ENCODE peak calls at places on chromosomes 12 and 14, in five cellular contexts. T is endothelial cell, W is Calu3, D is HepG2, K is ovary. Q is an unnamed sample.

GRCh38 chr14:63545431-63545830 is 2.3 kb upstream of the PPP2R5E start:
- DNase-seq in T (no peak), W (no peak), D (no peak), K (no peak), Q (no peak)

GRCh38 chr12:105319691-105320209 is 10.7 kb upstream of the C12orf75 start:
- DNase-seq in T (no peak), W (no peak), D (no peak), K (no peak), Q (peak)

GRCh38 chr14:30710870-30711269 is 88.8 kb downstream of the SCFD1 start:
- DNase-seq in T (no peak), W (no peak), D (no peak), K (no peak), Q (no peak)

GRCh38 chr12:24231298-24231697 is 281.8 kb upstream of the SOX5 start:
- DNase-seq in T (no peak), W (no peak), D (no peak), K (no peak), Q (no peak)

GRCh38 chr12:78183854-78184253 is 353.2 kb downstream of the NAV3 start:
- DNase-seq in T (no peak), W (no peak), D (no peak), K (no peak), Q (no peak)

GRCh38 chr12:54019924-54020586 is 8.2 kb upstream of the HOXC6 start:
- DNase-seq in T (no peak), W (no peak), D (no peak), K (peak), Q (no peak)

GRCh38 chr12:89946518-89946917 is 237.9 kb upstream of the ATP2B1 start:
- DNase-seq in T (no peak), W (no peak), D (no peak), K (no peak), Q (no peak)

GRCh38 chr12:50979369-50980052 is 27.2 kb downstream of the HIGD1C start:
- DNase-seq in T (no peak), W (no peak), D (no peak), K (no peak), Q (no peak)

GRCh38 chr12:23618718-23619117 is 330.8 kb downstream of the SOX5 start:
- DNase-seq in T (no peak), W (no peak), D (no peak), K (no peak), Q (no peak)

GRCh38 chr14:65434216-65434850 is 21.8 kb downstream of the FUT8 start:
- DNase-seq in T (no peak), W (no peak), D (no peak), K (no peak), Q (no peak)

GRCh38 chr12:110501378-110501721 is 561 bp downstream of the VPS29 start:
- DNase-seq in T (peak), W (peak), D (peak), K (no peak), Q (no peak)

GRCh38 chr14:61218157-61218556 is 63.0 kb downstream of the TMEM30B start:
- DNase-seq in T (no peak), W (no peak), D (no peak), K (no peak), Q (no peak)

GRCh38 chr14:96649327-96649601 is 147.1 kb downstream of the PAPOLA start:
- DNase-seq in T (no peak), W (no peak), D (no peak), K (no peak), Q (no peak)

GRCh38 chr12:123660328-123660727 is 10.6 kb upstream of the TCTN2 start:
- DNase-seq in T (no peak), W (no peak), D (no peak), K (no peak), Q (no peak)

GRCh38 chr12:62598846-62599245 is 132.2 kb downstream of the MON2 start:
- DNase-seq in T (no peak), W (no peak), D (no peak), K (no peak), Q (no peak)

GRCh38 chr12:5796171-5797091 is 148.6 kb downstream of the ANO2 start:
- DNase-seq in T (peak), W (peak), D (peak), K (peak), Q (no peak)

GRCh38 chr14:101889898-101890297 is 74.5 kb upstream of the DYNC1H1 start:
- DNase-seq in T (no peak), W (no peak), D (no peak), K (no peak), Q (no peak)

GRCh38 chr12:57085999-57086950 is 2.6 kb upstream of the NAB2 start:
- DNase-seq in T (peak), W (peak), D (peak), K (peak), Q (peak)

DNA sequence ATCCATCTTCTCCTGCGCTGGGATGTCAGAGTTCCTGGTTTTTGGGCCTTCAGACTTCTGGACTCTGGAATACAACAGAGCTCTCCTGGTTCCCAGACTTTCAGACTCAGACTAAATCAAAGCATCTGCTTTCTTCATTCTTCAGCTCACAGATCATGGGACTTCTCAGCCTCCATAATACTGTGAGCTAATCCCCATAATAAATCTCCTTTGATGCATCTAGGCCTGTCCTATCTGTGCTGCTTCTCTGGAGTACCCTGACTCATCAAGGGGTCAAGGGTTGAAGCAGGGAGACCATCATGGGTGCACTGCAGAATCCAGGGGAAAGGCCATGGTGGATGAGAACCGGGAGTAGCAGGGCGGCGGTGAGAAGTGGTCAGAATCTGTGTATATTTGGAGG is 1094.1 kb upstream of the TMEM132C start:
- DNase-seq in T (no peak), W (no peak), D (no peak), K (no peak), Q (no peak)
- TF ChIP-seq CTCF in T (no peak), W (no peak), D (no peak), K (no peak), Q (no peak)

DNA sequence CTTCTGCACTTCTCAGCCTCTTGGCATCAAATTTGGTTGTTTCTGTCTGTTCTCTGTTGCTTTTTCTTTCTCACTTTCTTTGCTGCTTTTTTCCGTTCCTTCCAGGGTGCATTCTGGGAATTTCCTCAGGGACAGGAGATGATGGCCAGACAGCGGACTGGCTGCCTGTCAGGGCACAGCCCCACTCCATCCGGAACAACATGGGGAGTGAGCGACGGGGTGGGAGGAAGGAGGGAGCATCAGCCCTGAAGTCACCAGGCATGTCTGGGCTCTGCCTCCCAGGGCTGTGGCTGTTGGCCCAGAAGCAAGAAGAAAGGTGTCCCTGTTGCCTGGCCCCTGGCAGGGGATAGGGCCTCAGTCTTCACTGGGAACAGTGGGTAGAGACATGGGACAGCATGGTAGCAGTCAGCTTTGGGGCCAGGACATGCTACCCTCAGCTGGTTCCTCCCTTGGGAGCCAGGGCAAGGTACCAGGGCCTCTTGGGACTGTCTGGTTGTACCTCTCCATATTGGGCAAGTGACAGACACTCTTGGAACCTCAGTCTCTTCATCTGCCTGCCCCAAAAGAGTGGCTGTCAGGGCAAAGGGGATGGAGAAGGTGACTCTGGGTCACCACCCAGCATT is 8.6 kb downstream of the PGF start:
- DNase-seq in T (no peak), W (no peak), D (no peak), K (no peak), Q (no peak)
- TF ChIP-seq CTCF in T (peak), W (no peak), D (no peak), K (no peak), Q (peak)

DNA sequence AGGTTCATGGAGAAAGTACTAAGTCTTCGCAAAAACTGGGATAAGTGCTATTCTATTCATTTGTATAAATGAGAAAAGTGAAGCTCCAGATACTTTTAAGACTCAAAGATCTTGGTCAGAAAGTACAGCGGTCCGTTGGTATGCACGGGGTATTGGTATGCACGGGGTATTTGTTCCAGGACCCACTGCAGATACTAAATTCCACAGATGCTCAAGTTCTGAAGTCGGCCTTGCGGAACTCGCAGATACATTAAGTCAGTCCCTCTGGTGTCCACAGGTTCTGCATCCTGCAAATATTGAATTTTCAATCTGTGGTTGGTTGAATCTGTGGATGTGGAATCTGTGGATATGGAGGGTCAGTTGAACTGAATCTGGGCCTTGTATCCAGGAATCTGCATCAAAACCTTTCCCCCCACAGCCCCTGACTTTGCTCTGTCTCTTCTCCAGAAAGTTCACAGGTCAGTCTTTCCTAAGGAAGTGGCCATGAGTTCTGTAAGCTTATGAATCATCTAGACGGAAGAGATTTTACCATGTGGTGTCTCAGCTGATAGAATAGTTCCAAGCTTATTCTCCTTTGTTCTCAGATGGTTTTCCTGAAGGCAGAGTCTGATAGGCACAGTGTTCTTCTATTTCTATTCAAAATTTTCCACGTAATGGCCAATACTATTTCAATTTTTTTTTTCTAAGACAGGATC is 274.7 kb downstream of the NEDD1 start:
- DNase-seq in T (no peak), W (no peak), D (no peak), K (no peak), Q (no peak)
- TF ChIP-seq CTCF in T (no peak), W (no peak), D (no peak), K (no peak), Q (no peak)

DNA sequence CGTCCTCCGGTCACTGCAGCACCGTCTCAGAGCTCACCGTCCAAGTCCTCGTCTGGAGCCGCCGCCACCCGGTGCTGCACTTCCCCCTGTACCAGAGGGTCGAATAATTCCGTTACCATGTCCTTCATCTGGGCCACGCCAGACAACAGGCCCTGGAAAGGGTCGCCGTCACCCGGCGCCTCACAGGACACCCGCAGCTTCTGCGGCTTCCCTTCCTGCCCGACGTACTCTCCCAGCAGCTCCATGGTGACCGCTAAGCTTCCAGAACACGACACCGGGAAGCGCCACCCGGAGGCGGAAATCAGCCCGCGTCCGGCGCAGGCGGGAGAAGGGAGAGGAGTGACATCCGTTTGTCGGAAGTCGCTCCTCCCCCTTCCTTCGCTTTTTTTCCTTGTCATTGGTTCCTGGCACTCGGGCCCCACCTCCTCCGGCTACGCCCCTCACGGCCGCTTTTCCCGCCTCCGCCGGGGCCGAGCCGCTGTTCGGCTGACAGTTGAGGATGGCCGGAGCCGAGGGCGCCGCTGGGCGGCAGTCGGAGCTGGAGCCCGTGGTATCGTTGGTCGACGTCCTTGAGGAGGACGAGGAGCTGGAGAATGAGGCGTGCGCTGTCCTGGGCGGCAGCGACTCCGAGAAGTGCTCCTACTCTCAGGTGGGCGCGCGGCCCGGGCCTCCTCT is at the start of the genes GON7 and UBR7:
- DNase-seq in T (peak), W (peak), D (peak), K (peak), Q (peak)
- TF ChIP-seq CTCF in T (peak), W (no peak), D (peak), K (peak), Q (no peak)

GRCh38 chr14:89427426-89428162 is 10.6 kb upstream of the FOXN3 start:
- DNase-seq in T (no peak), W (no peak), D (no peak), K (peak), Q (no peak)

GRCh38 chr14:89430271-89430620 is 13.2 kb upstream of the FOXN3 start:
- DNase-seq in T (no peak), W (no peak), D (no peak), K (no peak), Q (no peak)

GRCh38 chr14:89428163-89428523 is 11.1 kb upstream of the FOXN3 start:
- DNase-seq in T (no peak), W (no peak), D (no peak), K (no peak), Q (no peak)

GRCh38 chr14:89429206-89430091 is 12.4 kb upstream of the FOXN3 start:
- DNase-seq in T (no peak), W (no peak), D (no peak), K (peak), Q (peak)

GRCh38 chr14:89428556-89429196 is 11.6 kb upstream of the FOXN3 start:
- DNase-seq in T (no peak), W (no peak), D (no peak), K (peak), Q (no peak)
- TF ChIP-seq CTCF in T (no peak), W (no peak), D (no peak), K (no peak), Q (no peak)

DNA sequence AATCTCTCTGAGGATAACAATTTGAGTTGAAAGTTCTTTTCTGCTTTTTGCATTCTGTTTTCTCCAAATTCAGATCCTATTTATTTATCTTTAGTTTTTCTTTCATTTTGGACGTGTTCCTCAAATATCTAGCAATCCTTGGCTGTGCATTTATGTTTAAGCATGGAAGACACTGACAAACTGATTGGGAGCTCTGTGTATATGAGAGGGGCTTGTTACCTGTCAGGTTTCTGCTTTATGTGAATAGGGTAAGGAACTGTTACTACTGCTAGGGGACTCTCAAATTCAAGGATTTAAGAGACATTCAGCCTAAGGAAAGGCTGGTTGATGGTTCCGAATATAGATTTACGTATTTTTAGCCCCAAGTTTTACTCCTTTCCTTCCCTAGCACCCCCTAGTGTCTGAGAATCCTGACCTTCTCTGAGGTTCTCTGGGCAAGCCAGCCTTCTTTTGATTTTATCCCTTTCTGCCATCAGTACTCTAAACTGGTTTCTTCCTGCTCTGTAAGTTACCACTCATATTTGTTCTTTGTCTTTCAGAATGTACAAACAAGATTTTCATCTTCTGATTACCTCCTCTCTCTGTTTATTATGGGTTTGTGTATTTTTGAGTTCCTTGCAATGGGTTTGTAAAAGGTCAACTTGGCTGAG is 30.5 kb downstream of the YLPM1 start:
- DNase-seq in T (peak), W (no peak), D (no peak), K (no peak), Q (no peak)
- TF ChIP-seq CTCF in T (no peak), W (no peak), D (no peak), K (no peak), Q (peak)

GRCh38 chr14:104724407-104724980 is 465 bp downstream of the ADSS1 start:
- DNase-seq in T (no peak), W (peak), D (no peak), K (peak), Q (no peak)

GRCh38 chr14:104723651-104724406 is at the start of gene ADSS1:
- DNase-seq in T (peak), W (peak), D (peak), K (peak), Q (peak)

GRCh38 chr14:104725772-104726548 is 1.9 kb downstream of the ADSS1 start:
- DNase-seq in T (no peak), W (no peak), D (no peak), K (no peak), Q (no peak)

GRCh38 chr14:104726600-104727451 is 2.8 kb downstream of the ADSS1 start:
- DNase-seq in T (peak), W (peak), D (peak), K (no peak), Q (no peak)

DNA sequence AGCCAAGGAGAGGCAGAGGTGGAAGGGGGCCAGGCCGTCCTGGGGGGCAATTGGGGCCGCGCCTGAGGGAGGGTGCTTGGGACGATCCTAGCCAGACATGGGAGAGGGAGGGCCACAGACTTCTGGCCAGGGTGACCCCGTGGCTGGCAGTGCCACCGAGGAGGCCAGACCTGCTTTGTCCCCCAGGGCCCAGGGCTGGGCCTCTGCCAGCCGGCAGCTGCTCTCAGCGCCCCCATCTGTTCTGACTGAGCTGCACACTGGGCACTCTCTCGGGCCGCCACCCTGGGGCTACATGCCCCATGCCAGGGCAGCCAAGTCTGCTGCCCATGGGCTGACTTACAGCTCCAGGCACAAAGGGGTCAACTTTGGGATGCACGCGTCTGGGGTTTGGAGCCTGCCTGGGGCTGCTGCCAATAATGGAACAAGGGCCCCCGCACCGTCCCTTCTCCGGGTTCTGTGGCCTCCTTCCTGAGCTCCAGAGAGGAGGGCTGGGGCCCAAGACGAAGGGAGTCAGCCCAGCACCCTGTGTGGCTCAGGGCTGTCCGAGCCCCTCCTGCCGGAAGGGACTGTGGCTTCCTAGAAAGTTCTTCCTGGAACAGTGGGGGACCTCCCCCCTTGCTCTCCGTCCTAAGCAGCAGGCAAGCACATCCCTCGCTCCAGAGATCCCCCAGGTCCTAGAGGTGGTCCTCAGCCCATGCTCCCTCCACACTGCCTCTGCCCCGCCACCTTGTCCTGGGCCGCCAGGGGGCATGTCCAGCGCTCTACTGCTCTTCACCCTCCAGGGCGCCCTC is 1.1 kb downstream of the ADSS1 start:
- DNase-seq in T (peak), W (peak), D (peak), K (peak), Q (no peak)
- TF ChIP-seq CTCF in T (no peak), W (peak), D (peak), K (no peak), Q (no peak)

GRCh38 chr12:33370318-33370717 is 69.3 kb downstream of the SYT10 start:
- DNase-seq in T (no peak), W (no peak), D (no peak), K (no peak), Q (no peak)

GRCh38 chr12:33376153-33376552 is 63.5 kb downstream of the SYT10 start:
- DNase-seq in T (no peak), W (no peak), D (no peak), K (no peak), Q (no peak)
- TF ChIP-seq CTCF in T (no peak), W (no peak), D (no peak), K (no peak), Q (no peak)